ENCODE peak calls at places on chromosomes 6 and 20, in five cellular contexts. W is heart right ventricle; X is HL-60; M is CD8-positive, alpha-beta T cell; H is hepatocyte. N is an unnamed sample.

GRCh38 chr6:141677598-141678211 is 455.0 kb upstream of the GJE1 start:
- DNase-seq in W (no peak), X (no peak), M (no peak), H (peak; percentile 63), N (peak; percentile 13)

GRCh38 chr6:131068165-131068564 is 5.1 kb upstream of the EPB41L2 start:
- DNase-seq in W (no peak), X (no peak), M (no peak), H (no peak), N (no peak)

GRCh38 chr6:33061987-33062386 is 11.5 kb downstream of the HLA-DPA1 start:
- DNase-seq in W (no peak), X (peak; percentile 38), M (no peak), H (no peak), N (no peak)

GRCh38 chr20:55158446-55158845 is 683.1 kb downstream of the DOK5 start:
- DNase-seq in W (no peak), X (no peak), M (no peak), H (no peak), N (no peak)

GRCh38 chr20:17967595-17968365 is 814 bp downstream of the SNX5 start:
- DNase-seq in W (peak; percentile 37), X (peak; percentile 67), M (no peak), H (no peak), N (no peak)

GRCh38 chr6:143443096-143443495 is 7.4 kb downstream of the ADAT2 start:
- DNase-seq in W (peak; percentile 8), X (no peak), M (no peak), H (no peak), N (no peak)

GRCh38 chr6:139587469-139587868 is 213.0 kb upstream of the CITED2 start:
- DNase-seq in W (no peak), X (no peak), M (no peak), H (no peak), N (peak; percentile 41)

GRCh38 chr20:54148947-54149764 is 24.6 kb downstream of the CYP24A1 start:
- DNase-seq in W (no peak), X (no peak), M (no peak), H (peak; percentile 80), N (peak; percentile 46)

GRCh38 chr20:6698056-6698455 is 69.4 kb upstream of the BMP2 start:
- DNase-seq in W (no peak), X (no peak), M (no peak), H (peak; percentile 84), N (peak; percentile 94)

GRCh38 chr20:36030143-36030542 is 61.8 kb downstream of the CNBD2 start:
- DNase-seq in W (peak; percentile 57), X (no peak), M (no peak), H (no peak), N (no peak)

GRCh38 chr6:36642913-36643817 is 35.3 kb upstream of the CDKN1A start:
- DNase-seq in W (peak; percentile 67), X (no peak), M (no peak), H (peak; percentile 90), N (peak; percentile 78)

GRCh38 chr6:164749126-164749758 is 560.2 kb downstream of the C6orf118 start:
- DNase-seq in W (peak; percentile 12), X (no peak), M (no peak), H (peak; percentile 36), N (peak; percentile 1)

GRCh38 chr6:958531-958930 is 265.6 kb upstream of the EXOC2 start:
- DNase-seq in W (no peak), X (no peak), M (no peak), H (peak; percentile 19), N (peak; percentile 8)

GRCh38 chr20:23331951-23332350 is 18.6 kb upstream of the NXT1 start:
- DNase-seq in W (no peak), X (no peak), M (no peak), H (no peak), N (no peak)

GRCh38 chr6:3419624-3420272 is 37.1 kb downstream of the SLC22A23 start:
- DNase-seq in W (no peak), X (no peak), M (no peak), H (peak; percentile 54), N (no peak)

GRCh38 chr6:83198486-83199172 is 5.5 kb downstream of the RWDD2A start:
- DNase-seq in W (no peak), X (no peak), M (no peak), H (no peak), N (no peak)

GRCh38 chr20:31497838-31498540 is 16.3 kb upstream of the HM13 start:
- DNase-seq in W (peak; percentile 69), X (no peak), M (no peak), H (peak; percentile 26), N (no peak)

GRCh38 chr20:25310921-25311728 is 63.2 kb downstream of the PYGB start:
- DNase-seq in W (no peak), X (no peak), M (no peak), H (no peak), N (no peak)

GRCh38 chr6:36751091-36751490 is 53.5 kb downstream of the RAB44 start:
- DNase-seq in W (no peak), X (no peak), M (no peak), H (no peak), N (no peak)

GRCh38 chr6:149112976-149113375 is 204.5 kb upstream of the TAB2 start:
- DNase-seq in W (no peak), X (no peak), M (no peak), H (no peak), N (no peak)

GRCh38 chr6:53279301-53279700 is 69.4 kb downstream of the ELOVL5 start:
- DNase-seq in W (no peak), X (no peak), M (no peak), H (no peak), N (no peak)

GRCh38 chr20:38855356-38855755 is 49.9 kb downstream of the PPP1R16B start:
- DNase-seq in W (no peak), X (no peak), M (no peak), H (no peak), N (no peak)

GRCh38 chr6:17986656-17987575 is 519 bp downstream of the KIF13A start:
- DNase-seq in W (peak; percentile 76), X (no peak), M (no peak), H (peak; percentile 77), N (peak; percentile 46)

GRCh38 chr6:139839506-139840156 is 465.2 kb upstream of the CITED2 start:
- DNase-seq in W (peak; percentile 26), X (peak; percentile 69), M (no peak), H (no peak), N (no peak)

GRCh38 chr6:30915591-30915946 is 1.5 kb downstream of the VARS2 start:
- DNase-seq in W (peak; percentile 49), X (peak; percentile 36), M (no peak), H (peak; percentile 74), N (peak; percentile 75)

GRCh38 chr6:56677559-56677958 is 34.9 kb upstream of the DST start:
- DNase-seq in W (no peak), X (no peak), M (no peak), H (no peak), N (no peak)

GRCh38 chr6:27679308-27679967 is 206.5 kb upstream of the ZNF184 start:
- DNase-seq in W (no peak), X (no peak), M (no peak), H (no peak), N (no peak)

GRCh38 chr6:8108031-8108660 is 5.8 kb upstream of the EEF1E1 start:
- DNase-seq in W (no peak), X (no peak), M (no peak), H (peak; percentile 12), N (peak; percentile 83)

GRCh38 chr6:143074101-143074500 is 13.4 kb downstream of the AIG1 start:
- DNase-seq in W (no peak), X (no peak), M (no peak), H (no peak), N (no peak)

GRCh38 chr6:53317861-53318260 is 30.9 kb downstream of the ELOVL5 start:
- DNase-seq in W (no peak), X (no peak), M (no peak), H (no peak), N (no peak)

GRCh38 chr20:41287327-41287726 is 30.2 kb downstream of the ZHX3 start:
- DNase-seq in W (no peak), X (no peak), M (no peak), H (no peak), N (peak; percentile 46)

GRCh38 chr6:45743028-45743615 is 272.5 kb downstream of the CLIC5 start:
- DNase-seq in W (no peak), X (peak; percentile 68), M (no peak), H (no peak), N (no peak)

GRCh38 chr6:53426544-53427270 is 78.0 kb upstream of the ELOVL5 start:
- DNase-seq in W (no peak), X (no peak), M (no peak), H (no peak), N (no peak)

GRCh38 chr6:26501482-26501986 is 1.4 kb downstream of the BTN1A1 start:
- DNase-seq in W (peak; percentile 7), X (no peak), M (peak; percentile 8), H (peak; percentile 54), N (peak; percentile 8)

GRCh38 chr6:44237021-44237812 is 9.7 kb upstream of the HSP90AB1 start:
- DNase-seq in W (peak; percentile 91), X (peak; percentile 88), M (peak; percentile 46), H (peak; percentile 95), N (peak; percentile 97)

GRCh38 chr6:44235269-44235668 is 11.6 kb upstream of the HSP90AB1 start:
- DNase-seq in W (no peak), X (no peak), M (no peak), H (no peak), N (no peak)

GRCh38 chr6:44235891-44236516 is 10.9 kb upstream of the HSP90AB1 start:
- DNase-seq in W (no peak), X (no peak), M (no peak), H (no peak), N (no peak)

GRCh38 chr6:44237813-44238433 is 9.0 kb upstream of the HSP90AB1 start:
- DNase-seq in W (peak; percentile 77), X (no peak), M (peak; percentile 75), H (peak; percentile 92), N (no peak)

GRCh38 chr6:44238687-44239350 is 8.1 kb upstream of the HSP90AB1 start:
- DNase-seq in W (no peak), X (no peak), M (no peak), H (no peak), N (no peak)
- H3K27ac ChIP-seq in W (peak overlapping the region; percentile 94), X (no peak overlapping the region), M (no peak overlapping the region), H (peak overlapping the region; percentile 95), N (no peak overlapping the region)

GRCh38 chr20:34302723-34303528 is at the start of gene AHCY:
- DNase-seq in W (peak; percentile 95), X (peak; percentile 95), M (peak; percentile 84), H (peak; percentile 98), N (peak; percentile 99)
- TF ChIP-seq CTCF in W (peak; percentile 2), X (no peak), M (no peak), H (peak; percentile 24), N (no peak)

GRCh38 chr6:88166493-88166900 is 350 bp upstream of the CNR1 start:
- DNase-seq in W (no peak), X (no peak), M (no peak), H (peak; percentile 34), N (no peak)
- H3K27ac ChIP-seq in W (no peak overlapping the region), X (no peak overlapping the region), M (no peak overlapping the region), H (peak overlapping the region; percentile 32), N (no peak overlapping the region)

DNA sequence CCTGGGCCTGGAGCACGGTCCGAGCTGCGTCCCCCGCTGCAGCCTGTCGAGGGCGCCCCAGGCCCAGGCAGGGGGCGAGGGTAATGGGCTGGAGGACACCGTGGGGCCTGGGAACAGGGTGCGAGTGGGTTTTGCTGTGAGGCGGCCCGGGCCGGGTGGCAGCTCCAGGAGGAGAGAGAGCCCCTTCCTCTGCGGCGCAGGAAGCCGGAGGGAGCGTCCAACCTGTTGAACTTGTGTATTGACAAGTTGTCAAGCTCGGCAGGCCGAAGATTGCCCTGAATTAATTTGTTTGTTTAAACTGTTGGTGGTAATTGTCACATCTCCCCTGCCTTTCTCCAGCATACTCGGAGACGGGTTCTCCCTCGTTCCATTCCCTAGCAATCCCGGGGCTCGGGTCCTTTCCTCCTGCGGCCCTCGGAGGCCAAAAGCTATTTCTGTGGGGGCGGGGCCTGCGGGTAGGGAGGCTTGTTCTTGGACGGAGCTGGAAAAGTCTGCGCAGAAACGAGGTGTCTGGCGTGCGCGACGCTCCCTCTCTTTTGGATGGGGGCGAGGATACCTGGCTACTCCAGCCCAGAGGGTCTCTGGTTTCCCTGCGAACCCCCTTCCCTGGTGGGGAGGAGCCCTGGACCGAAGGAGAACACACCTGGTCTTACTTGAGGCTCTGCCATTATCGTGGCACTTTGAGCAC is 9.9 kb downstream of the NR2E1 start:
- DNase-seq in W (no peak), X (no peak), M (no peak), H (no peak), N (no peak)
- TF ChIP-seq CTCF in W (no peak), X (no peak), M (no peak), H (peak; percentile 35), N (no peak)